ENCODE peak calls at places on chromosomes 16 and 17, in five cellular contexts. P is astrocyte, L is fibroblast of mammary gland, X is GM13976, E is HepG2. S is an unnamed sample.

GRCh38 chr17:56026894-56027293 is 126.4 kb upstream of the ANKFN1 start:
- DNase-seq in E (peak), L (no peak), X (no peak), P (no peak), S (no peak)

GRCh38 chr16:58461056-58461455 is 38.9 kb upstream of the NDRG4 start:
- DNase-seq in L (no peak), E (no peak), X (no peak), P (no peak), S (no peak)

GRCh38 chr16:4625617-4626159 is 1.1 kb downstream of the MGRN1 start:
- DNase-seq in L (no peak), X (no peak), E (no peak), P (no peak), S (no peak)

GRCh38 chr17:66230918-66231543 is 1.8 kb upstream of the APOH start:
- DNase-seq in X (no peak), P (no peak), L (no peak), E (no peak), S (no peak)

GRCh38 chr16:26005336-26005735 is 313.6 kb downstream of the HS3ST4 start:
- DNase-seq in L (no peak), P (no peak), E (no peak), X (no peak), S (no peak)

GRCh38 chr16:84180519-84181140 is 6.2 kb downstream of the TAF1C start:
- DNase-seq in L (no peak), X (no peak), P (no peak), E (no peak), S (no peak)

GRCh38 chr16:76277099-76278030 is at the start of gene CNTNAP4:
- DNase-seq in L (peak), X (no peak), P (no peak), E (no peak), S (no peak)

GRCh38 chr17:49260011-49260921 is 29.7 kb upstream of the PHOSPHO1 start:
- DNase-seq in E (peak), P (peak), X (peak), L (peak), S (peak)

GRCh38 chr17:41785876-41786226 is 660 bp downstream of the JUP start:
- DNase-seq in X (no peak), E (no peak), L (no peak), P (no peak), S (no peak)

GRCh38 chr17:74089869-74090464 is 113.5 kb upstream of the RPL38 start:
- DNase-seq in X (peak), P (peak), E (peak), L (peak), S (peak)

GRCh38 chr17:53148058-53148457 is 674.7 kb upstream of the KIF2B start:
- DNase-seq in L (no peak), E (no peak), X (no peak), P (no peak), S (no peak)

GRCh38 chr17:5115673-5116651 is at the start of gene USP6:
- DNase-seq in X (no peak), P (no peak), E (no peak), L (no peak), S (no peak)

GRCh38 chr17:63686138-63686685 is 13.7 kb downstream of the LIMD2 start:
- DNase-seq in P (no peak), E (no peak), X (no peak), L (no peak), S (no peak)

GRCh38 chr16:83994087-83994486 is 26.0 kb downstream of the NECAB2 start:
- DNase-seq in E (peak), P (peak), X (no peak), L (peak), S (no peak)

GRCh38 chr16:72228014-72228413 is 56.1 kb upstream of the PMFBP1 start:
- DNase-seq in X (no peak), P (no peak), E (no peak), L (no peak), S (no peak)

GRCh38 chr17:68640601-68641000 is 39.4 kb upstream of the FAM20A start:
- DNase-seq in E (no peak), P (no peak), L (no peak), X (no peak), S (no peak)

GRCh38 chr16:11667824-11668589 is at the start of gene SNN:
- DNase-seq in L (peak), E (peak), X (peak), P (peak), S (peak)

GRCh38 chr17:58587713-58588117 is 73.3 kb upstream of the MTMR4 start:
- DNase-seq in P (no peak), X (peak), E (peak), L (peak), S (peak)

GRCh38 chr16:85360323-85361277 is 248.3 kb upstream of the CIBAR2 start:
- DNase-seq in L (no peak), P (no peak), E (no peak), X (no peak), S (no peak)

GRCh38 chr16:10862432-10862831 is 14.6 kb upstream of the CIITA start:
- DNase-seq in X (no peak), L (peak), P (peak), E (no peak), S (no peak)

GRCh38 chr16:58057126-58057525 is 31.6 kb downstream of the MMP15 start:
- DNase-seq in P (no peak), X (no peak), L (no peak), E (no peak), S (no peak)

GRCh38 chr16:78105517-78105916 is 6.1 kb downstream of the WWOX start:
- DNase-seq in P (no peak), X (no peak), E (no peak), L (no peak), S (no peak)

GRCh38 chr17:27797390-27798091 is 2.8 kb downstream of the NOS2 start:
- DNase-seq in L (no peak), P (no peak), X (no peak), E (peak), S (no peak)

DNA sequence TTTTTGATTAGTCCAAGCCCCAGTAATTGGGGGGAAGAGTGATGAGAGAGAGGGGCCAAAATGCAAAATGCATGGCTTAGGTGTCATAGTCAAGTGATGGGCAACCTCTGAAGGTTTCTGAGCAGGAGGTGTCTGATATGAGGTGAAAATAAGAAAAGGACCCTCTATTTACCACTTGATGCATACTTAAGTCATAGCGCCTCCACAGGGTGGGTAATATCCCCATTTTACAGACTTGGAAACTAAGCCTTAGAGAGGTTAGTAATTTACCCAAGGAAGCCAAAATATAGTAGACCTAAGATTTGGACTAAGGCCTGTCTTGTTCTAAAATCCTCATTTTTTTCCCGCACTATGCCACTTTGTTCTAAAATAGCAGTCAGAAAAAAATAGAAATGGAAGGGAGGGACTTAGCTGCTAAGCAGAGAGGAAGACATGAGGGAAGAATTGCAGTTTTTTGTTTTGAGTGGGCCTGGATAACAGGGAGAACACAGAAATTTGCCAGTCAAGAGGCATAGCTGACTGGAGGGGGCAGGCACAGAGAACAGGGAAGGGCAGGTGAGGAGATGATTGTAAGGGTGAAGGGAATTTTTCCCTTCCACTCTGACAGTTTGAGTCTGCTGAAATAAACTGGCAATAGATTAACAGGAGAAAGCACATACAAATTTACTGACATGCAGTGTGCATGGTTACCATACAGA is 2.3 kb upstream of the GRB2 start:
- DNase-seq in P (no peak), X (no peak), L (no peak), E (no peak), S (no peak)
- TF ChIP-seq CTCF in P (no peak), X (no peak), L (no peak), E (no peak), S (no peak)

GRCh38 chr17:81259058-81259605 is 20.0 kb downstream of the NDUFAF8 start:
- DNase-seq in L (no peak), P (no peak), X (no peak), E (no peak), S (no peak)

GRCh38 chr17:81257533-81257932 is 18.4 kb downstream of the NDUFAF8 start:
- DNase-seq in L (no peak), X (no peak), P (no peak), E (no peak), S (no peak)

GRCh38 chr17:81260171-81260570 is 21.1 kb downstream of the NDUFAF8 start:
- DNase-seq in P (no peak), E (no peak), X (no peak), L (no peak), S (no peak)

GRCh38 chr17:81256616-81257015 is 17.5 kb downstream of the NDUFAF8 start:
- DNase-seq in X (no peak), L (peak), P (peak), E (no peak), S (no peak)

GRCh38 chr17:81258292-81258691 is 19.2 kb downstream of the NDUFAF8 start:
- DNase-seq in L (no peak), X (no peak), P (no peak), E (no peak), S (no peak)
- TF ChIP-seq CTCF in L (no peak), X (no peak), P (no peak), E (peak), S (no peak)

DNA sequence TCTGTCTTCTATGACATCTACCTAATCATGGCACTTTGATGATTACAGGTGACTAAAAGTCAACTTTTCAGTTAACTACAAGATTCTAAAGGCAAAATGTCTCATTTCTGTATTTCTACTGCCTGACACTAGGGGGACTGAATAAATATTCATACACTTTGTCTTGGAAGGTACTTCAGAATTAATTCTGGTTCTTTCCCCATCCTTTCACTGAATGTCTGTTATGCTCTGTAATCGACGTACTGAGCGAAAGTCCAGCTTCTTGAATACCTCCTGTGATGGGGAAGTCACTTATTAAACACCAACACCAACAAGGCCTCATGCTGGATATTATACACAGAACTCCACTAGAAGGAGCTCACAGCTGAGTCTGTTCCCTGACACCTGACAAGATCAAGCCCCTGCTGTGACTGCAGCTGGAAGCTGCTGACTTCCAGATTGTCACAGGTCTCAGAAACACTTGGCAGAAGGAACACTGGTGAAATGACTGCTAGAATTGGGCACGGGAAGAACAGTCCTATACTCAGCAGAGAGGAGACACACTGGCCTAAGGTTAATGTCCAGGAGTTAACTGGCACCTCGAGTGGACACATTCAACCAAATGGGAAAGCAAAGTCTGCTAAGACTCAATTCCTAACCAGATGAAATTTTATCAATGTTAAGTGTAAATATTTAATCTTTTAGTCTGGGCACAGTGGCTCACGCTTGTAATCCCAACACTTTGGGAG is 31.9 kb downstream of the CMC2 start:
- DNase-seq in P (no peak), L (peak), X (no peak), E (no peak), S (no peak)
- TF ChIP-seq CTCF in P (peak), L (peak), X (no peak), E (peak), S (peak)

DNA sequence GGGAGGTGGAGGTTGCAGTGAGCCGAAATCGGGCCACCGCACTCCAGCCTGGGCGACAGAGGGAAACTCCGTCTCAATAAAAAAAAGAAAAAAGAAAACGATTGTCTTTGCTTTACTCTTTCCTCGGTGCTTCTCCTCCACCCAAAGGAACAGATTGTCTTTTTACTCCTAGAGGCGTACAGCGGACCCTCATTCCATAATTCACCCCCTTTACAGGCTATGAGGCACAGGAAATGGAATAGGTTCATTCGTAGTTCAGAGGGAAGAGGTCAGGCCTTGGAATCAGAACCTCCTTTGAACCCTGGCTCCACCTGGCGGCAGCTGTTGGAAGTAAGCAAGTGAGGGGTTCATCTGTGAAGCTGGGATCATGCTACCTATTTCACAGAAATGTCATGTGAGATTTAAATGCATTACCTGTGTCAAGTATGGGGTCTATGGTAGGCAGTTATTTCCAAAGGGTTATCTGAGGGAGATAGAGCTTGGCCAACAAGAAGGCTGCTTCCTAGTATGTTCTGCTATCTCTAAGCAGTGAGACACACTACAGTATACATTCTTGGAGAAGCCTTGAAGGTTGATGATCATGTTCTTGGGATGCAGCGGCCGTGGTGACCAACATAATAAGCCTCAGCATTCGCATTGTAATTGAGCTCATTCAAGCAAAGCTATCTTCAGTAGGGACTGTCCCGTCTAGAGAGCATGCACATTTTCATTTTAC is 18.6 kb upstream of the ZNF689 start:
- DNase-seq in E (peak), P (peak), X (peak), L (peak), S (peak)
- TF ChIP-seq CTCF in E (peak), P (peak), X (peak), L (peak), S (peak)

GRCh38 chr16:14285542-14286380 is 214.6 kb downstream of the MRTFB start:
- DNase-seq in P (peak), X (peak), E (peak), L (peak), S (peak)

GRCh38 chr16:14284371-14284770 is 213.3 kb downstream of the MRTFB start:
- DNase-seq in L (no peak), X (no peak), E (no peak), P (no peak), S (no peak)

GRCh38 chr16:14286381-14287230 is 215.5 kb downstream of the MRTFB start:
- DNase-seq in P (no peak), E (no peak), L (no peak), X (peak), S (peak)

GRCh38 chr16:14283786-14284185 is 212.7 kb downstream of the MRTFB start:
- DNase-seq in P (no peak), E (no peak), X (no peak), L (no peak), S (no peak)

GRCh38 chr16:14284930-14285541 is 213.9 kb downstream of the MRTFB start:
- DNase-seq in L (peak), X (no peak), P (peak), E (peak), S (peak)
- TF ChIP-seq CTCF in L (peak), X (peak), P (no peak), E (peak), S (peak)

GRCh38 chr17:79797492-79798295 is 817 bp upstream of the CBX8 start:
- DNase-seq in L (no peak), P (no peak), X (no peak), E (no peak), S (peak)

GRCh38 chr17:79795795-79796569 is 895 bp downstream of the CBX8 start:
- DNase-seq in E (no peak), X (no peak), L (no peak), P (no peak), S (peak)

GRCh38 chr17:79798296-79799173 is 1.7 kb upstream of the CBX8 start:
- DNase-seq in E (no peak), L (peak), X (no peak), P (no peak), S (no peak)

GRCh38 chr17:79794659-79795511 is 2.0 kb downstream of the CBX8 start:
- DNase-seq in E (no peak), L (no peak), P (no peak), X (no peak), S (no peak)

GRCh38 chr17:79796570-79797491 is at the start of gene CBX8:
- DNase-seq in X (peak), L (peak), P (peak), E (peak), S (peak)
- TF ChIP-seq CTCF in X (no peak), L (no peak), P (no peak), E (peak), S (peak)

GRCh38 chr16:79770244-79771064 is 169.9 kb upstream of the MAF start:
- DNase-seq in X (peak), P (peak), L (peak), E (peak), S (peak)

GRCh38 chr16:79768594-79768993 is 168.1 kb upstream of the MAF start:
- DNase-seq in E (no peak), P (no peak), L (no peak), X (no peak), S (no peak)

GRCh38 chr16:79764415-79765149 is 164.0 kb upstream of the MAF start:
- DNase-seq in P (no peak), X (no peak), E (no peak), L (no peak), S (no peak)

GRCh38 chr16:79769320-79770243 is 169.0 kb upstream of the MAF start:
- DNase-seq in P (no peak), L (no peak), X (no peak), E (no peak), S (no peak)

GRCh38 chr16:79767597-79768280 is 167.2 kb upstream of the MAF start:
- DNase-seq in P (peak), L (peak), X (no peak), E (peak), S (no peak)
- TF ChIP-seq CTCF in P (peak), L (peak), X (no peak), E (peak), S (peak)

GRCh38 chr17:40192961-40193360 is 15.7 kb downstream of the RAPGEFL1 start:
- DNase-seq in E (no peak), X (peak), P (no peak), L (no peak), S (peak)

GRCh38 chr17:40191237-40192208 is 14.3 kb downstream of the RAPGEFL1 start:
- DNase-seq in X (peak), E (peak), P (peak), L (peak), S (peak)

GRCh38 chr17:40188694-40189093 is 11.4 kb downstream of the RAPGEFL1 start:
- DNase-seq in L (no peak), P (no peak), E (no peak), X (no peak), S (no peak)

GRCh38 chr17:40187238-40187637 is 10.0 kb downstream of the RAPGEFL1 start:
- DNase-seq in E (no peak), X (no peak), P (no peak), L (no peak), S (no peak)

GRCh38 chr17:40190197-40191021 is 13.1 kb downstream of the RAPGEFL1 start:
- DNase-seq in P (no peak), L (no peak), E (peak), X (peak), S (peak)
- TF ChIP-seq CTCF in P (peak), L (peak), E (peak), X (no peak), S (no peak)